ENCODE peak calls at places on chromosomes 3 and 15, in nine cellular contexts. One of them, this sample, is unnamed.

GRCh38 chr3:23575697-23576096 is 230.1 kb upstream of the UBE2E1 start:
- DNase-seq in mesenchymal stem cell: no peak
- DNase-seq in aorta: no peak
- DNase-seq in cardiac muscle cell: no peak
- DNase-seq in heart right ventricle: no peak
- DNase-seq in upper lobe of right lung: no peak
- DNase-seq in iPS DF 6.9: no peak
- DNase-seq in tibial artery: no peak
- DNase-seq in SJSA1: no peak
- DNase-seq in this sample: no peak

GRCh38 chr15:90343391-90343790 is 8.7 kb upstream of the ZNF774 start:
- DNase-seq in mesenchymal stem cell: peak
- DNase-seq in aorta: peak
- DNase-seq in cardiac muscle cell: peak
- DNase-seq in heart right ventricle: no peak
- DNase-seq in upper lobe of right lung: no peak
- DNase-seq in iPS DF 6.9: no peak
- DNase-seq in tibial artery: no peak
- DNase-seq in SJSA1: no peak
- DNase-seq in this sample: no peak

GRCh38 chr3:99829844-99830243 is 12.2 kb downstream of the CMSS1 start:
- DNase-seq in mesenchymal stem cell: no peak
- DNase-seq in aorta: no peak
- DNase-seq in cardiac muscle cell: no peak
- DNase-seq in heart right ventricle: no peak
- DNase-seq in upper lobe of right lung: no peak
- DNase-seq in iPS DF 6.9: no peak
- DNase-seq in tibial artery: no peak
- DNase-seq in SJSA1: no peak
- DNase-seq in this sample: no peak

GRCh38 chr3:195042741-195043611 is 228.0 kb downstream of the XXYLT1 start:
- DNase-seq in mesenchymal stem cell: no peak
- DNase-seq in aorta: no peak
- DNase-seq in cardiac muscle cell: peak
- DNase-seq in heart right ventricle: no peak
- DNase-seq in upper lobe of right lung: peak
- DNase-seq in iPS DF 6.9: no peak
- DNase-seq in tibial artery: peak
- DNase-seq in SJSA1: no peak
- DNase-seq in this sample: no peak

GRCh38 chr3:26825454-26825853 is 202.9 kb downstream of the LRRC3B start:
- DNase-seq in mesenchymal stem cell: no peak
- DNase-seq in aorta: no peak
- DNase-seq in cardiac muscle cell: no peak
- DNase-seq in heart right ventricle: no peak
- DNase-seq in upper lobe of right lung: no peak
- DNase-seq in iPS DF 6.9: no peak
- DNase-seq in tibial artery: no peak
- DNase-seq in SJSA1: no peak
- DNase-seq in this sample: no peak

GRCh38 chr15:90301901-90302300 is 36.4 kb downstream of the NGRN start:
- DNase-seq in mesenchymal stem cell: no peak
- DNase-seq in aorta: no peak
- DNase-seq in cardiac muscle cell: no peak
- DNase-seq in heart right ventricle: no peak
- DNase-seq in upper lobe of right lung: no peak
- DNase-seq in iPS DF 6.9: no peak
- DNase-seq in tibial artery: peak
- DNase-seq in SJSA1: no peak
- DNase-seq in this sample: no peak

GRCh38 chr3:10526366-10526765 is 21.0 kb upstream of the ATP2B2 start:
- DNase-seq in mesenchymal stem cell: no peak
- DNase-seq in aorta: no peak
- DNase-seq in cardiac muscle cell: no peak
- DNase-seq in heart right ventricle: no peak
- DNase-seq in upper lobe of right lung: peak
- DNase-seq in iPS DF 6.9: no peak
- DNase-seq in tibial artery: no peak
- DNase-seq in SJSA1: peak
- DNase-seq in this sample: no peak

GRCh38 chr3:189800436-189800835 is 169.2 kb downstream of the TP63 start:
- DNase-seq in mesenchymal stem cell: no peak
- DNase-seq in aorta: no peak
- DNase-seq in cardiac muscle cell: no peak
- DNase-seq in heart right ventricle: no peak
- DNase-seq in upper lobe of right lung: no peak
- DNase-seq in iPS DF 6.9: no peak
- DNase-seq in tibial artery: no peak
- DNase-seq in SJSA1: no peak
- DNase-seq in this sample: no peak

GRCh38 chr3:148880681-148881080 is 15.6 kb downstream of the CPA3 start:
- DNase-seq in mesenchymal stem cell: no peak
- DNase-seq in aorta: no peak
- DNase-seq in cardiac muscle cell: no peak
- DNase-seq in heart right ventricle: no peak
- DNase-seq in upper lobe of right lung: no peak
- DNase-seq in iPS DF 6.9: peak
- DNase-seq in tibial artery: no peak
- DNase-seq in SJSA1: no peak
- DNase-seq in this sample: no peak

GRCh38 chr3:99967796-99968195 is 146.5 kb downstream of the FILIP1L start:
- DNase-seq in mesenchymal stem cell: peak
- DNase-seq in aorta: no peak
- DNase-seq in cardiac muscle cell: peak
- DNase-seq in heart right ventricle: no peak
- DNase-seq in upper lobe of right lung: no peak
- DNase-seq in iPS DF 6.9: no peak
- DNase-seq in tibial artery: no peak
- DNase-seq in SJSA1: no peak
- DNase-seq in this sample: peak

GRCh38 chr3:73504255-73504654 is 120.5 kb downstream of the PDZRN3 start:
- DNase-seq in mesenchymal stem cell: no peak
- DNase-seq in aorta: no peak
- DNase-seq in cardiac muscle cell: no peak
- DNase-seq in heart right ventricle: no peak
- DNase-seq in upper lobe of right lung: no peak
- DNase-seq in iPS DF 6.9: no peak
- DNase-seq in tibial artery: no peak
- DNase-seq in SJSA1: no peak
- DNase-seq in this sample: no peak

GRCh38 chr3:73502609-73503560 is 121.9 kb downstream of the PDZRN3 start:
- DNase-seq in mesenchymal stem cell: peak
- DNase-seq in aorta: peak
- DNase-seq in cardiac muscle cell: peak
- DNase-seq in heart right ventricle: peak
- DNase-seq in upper lobe of right lung: no peak
- DNase-seq in iPS DF 6.9: peak
- DNase-seq in tibial artery: peak
- DNase-seq in SJSA1: peak
- DNase-seq in this sample: peak

GRCh38 chr3:73504852-73505251 is 119.9 kb downstream of the PDZRN3 start:
- DNase-seq in mesenchymal stem cell: no peak
- DNase-seq in aorta: no peak
- DNase-seq in cardiac muscle cell: no peak
- DNase-seq in heart right ventricle: no peak
- DNase-seq in upper lobe of right lung: no peak
- DNase-seq in iPS DF 6.9: no peak
- DNase-seq in tibial artery: no peak
- DNase-seq in SJSA1: no peak
- DNase-seq in this sample: no peak

GRCh38 chr3:73500321-73500720 is 124.4 kb downstream of the PDZRN3 start:
- DNase-seq in mesenchymal stem cell: no peak
- DNase-seq in aorta: no peak
- DNase-seq in cardiac muscle cell: no peak
- DNase-seq in heart right ventricle: no peak
- DNase-seq in upper lobe of right lung: no peak
- DNase-seq in iPS DF 6.9: no peak
- DNase-seq in tibial artery: no peak
- DNase-seq in SJSA1: no peak
- DNase-seq in this sample: no peak

GRCh38 chr3:73503781-73504180 is 121.0 kb downstream of the PDZRN3 start:
- DNase-seq in mesenchymal stem cell: no peak
- DNase-seq in aorta: no peak
- DNase-seq in cardiac muscle cell: no peak
- DNase-seq in heart right ventricle: no peak
- DNase-seq in upper lobe of right lung: no peak
- DNase-seq in iPS DF 6.9: no peak
- DNase-seq in tibial artery: no peak
- DNase-seq in SJSA1: no peak
- DNase-seq in this sample: no peak
- H3K27ac ChIP-seq in mesenchymal stem cell: no peak
- H3K27ac ChIP-seq in aorta: no peak
- H3K27ac ChIP-seq in cardiac muscle cell: no peak
- H3K27ac ChIP-seq in heart right ventricle: no peak
- H3K27ac ChIP-seq in upper lobe of right lung: no peak
- H3K27ac ChIP-seq in iPS DF 6.9: no peak
- H3K27ac ChIP-seq in tibial artery: peak
- H3K27ac ChIP-seq in SJSA1: no peak
- H3K27ac ChIP-seq in this sample: peak

GRCh38 chr3:15288331-15288726 is 44.1 kb downstream of the SH3BP5 start:
- DNase-seq in mesenchymal stem cell: no peak
- DNase-seq in aorta: no peak
- DNase-seq in cardiac muscle cell: no peak
- DNase-seq in heart right ventricle: no peak
- DNase-seq in upper lobe of right lung: no peak
- DNase-seq in iPS DF 6.9: no peak
- DNase-seq in tibial artery: peak
- DNase-seq in SJSA1: no peak
- DNase-seq in this sample: no peak

GRCh38 chr3:15287565-15288330 is 44.6 kb downstream of the SH3BP5 start:
- DNase-seq in mesenchymal stem cell: peak
- DNase-seq in aorta: no peak
- DNase-seq in cardiac muscle cell: peak
- DNase-seq in heart right ventricle: no peak
- DNase-seq in upper lobe of right lung: no peak
- DNase-seq in iPS DF 6.9: no peak
- DNase-seq in tibial artery: peak
- DNase-seq in SJSA1: peak
- DNase-seq in this sample: no peak

GRCh38 chr3:15283702-15284101 is 48.7 kb downstream of the SH3BP5 start:
- DNase-seq in mesenchymal stem cell: no peak
- DNase-seq in aorta: peak
- DNase-seq in cardiac muscle cell: no peak
- DNase-seq in heart right ventricle: no peak
- DNase-seq in upper lobe of right lung: no peak
- DNase-seq in iPS DF 6.9: no peak
- DNase-seq in tibial artery: no peak
- DNase-seq in SJSA1: no peak
- DNase-seq in this sample: no peak

GRCh38 chr3:15284121-15284889 is 48.1 kb downstream of the SH3BP5 start:
- DNase-seq in mesenchymal stem cell: no peak
- DNase-seq in aorta: peak
- DNase-seq in cardiac muscle cell: no peak
- DNase-seq in heart right ventricle: no peak
- DNase-seq in upper lobe of right lung: no peak
- DNase-seq in iPS DF 6.9: no peak
- DNase-seq in tibial artery: peak
- DNase-seq in SJSA1: no peak
- DNase-seq in this sample: no peak

DNA sequence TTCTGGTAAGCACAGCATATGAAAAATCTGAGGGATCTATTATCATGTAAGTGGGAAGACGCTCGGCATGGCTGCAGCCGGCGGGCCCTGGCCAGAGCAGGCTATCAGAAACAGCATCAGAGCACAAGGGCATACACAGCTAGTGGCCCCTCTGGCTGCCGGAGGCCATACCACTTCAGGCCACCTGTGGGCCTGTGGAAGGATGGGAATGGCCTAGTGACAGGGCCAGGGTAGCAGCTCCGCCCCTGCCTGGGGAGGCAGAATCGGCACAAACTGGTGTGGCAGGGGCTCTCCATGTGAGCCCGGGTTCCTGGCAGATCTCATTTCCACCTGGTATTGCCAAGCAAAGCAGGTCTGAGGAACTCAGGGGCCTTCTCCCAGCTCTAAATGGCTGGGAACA is 46.4 kb downstream of the SH3BP5 start:
- DNase-seq in mesenchymal stem cell: no peak
- DNase-seq in aorta: peak
- DNase-seq in cardiac muscle cell: no peak
- DNase-seq in heart right ventricle: no peak
- DNase-seq in upper lobe of right lung: no peak
- DNase-seq in iPS DF 6.9: no peak
- DNase-seq in tibial artery: no peak
- DNase-seq in SJSA1: no peak
- DNase-seq in this sample: no peak
- H3K27ac ChIP-seq in mesenchymal stem cell: no peak
- H3K27ac ChIP-seq in aorta: no peak
- H3K27ac ChIP-seq in cardiac muscle cell: no peak
- H3K27ac ChIP-seq in heart right ventricle: no peak
- H3K27ac ChIP-seq in upper lobe of right lung: no peak
- H3K27ac ChIP-seq in iPS DF 6.9: no peak
- H3K27ac ChIP-seq in tibial artery: no peak
- H3K27ac ChIP-seq in SJSA1: no peak
- H3K27ac ChIP-seq in this sample: no peak

GRCh38 chr15:80587007-80587406 is 108.1 kb upstream of the ABHD17C start:
- DNase-seq in mesenchymal stem cell: no peak
- DNase-seq in aorta: no peak
- DNase-seq in cardiac muscle cell: no peak
- DNase-seq in heart right ventricle: no peak
- DNase-seq in upper lobe of right lung: no peak
- DNase-seq in iPS DF 6.9: no peak
- DNase-seq in tibial artery: no peak
- DNase-seq in SJSA1: no peak
- DNase-seq in this sample: no peak
- H3K27ac ChIP-seq in mesenchymal stem cell: no peak
- H3K27ac ChIP-seq in aorta: no peak
- H3K27ac ChIP-seq in cardiac muscle cell: no peak
- H3K27ac ChIP-seq in heart right ventricle: no peak
- H3K27ac ChIP-seq in upper lobe of right lung: no peak
- H3K27ac ChIP-seq in iPS DF 6.9: no peak
- H3K27ac ChIP-seq in tibial artery: no peak
- H3K27ac ChIP-seq in SJSA1: no peak
- H3K27ac ChIP-seq in this sample: peak

GRCh38 chr3:177754508-177754921 is 557.2 kb upstream of the TBL1XR1 start:
- DNase-seq in mesenchymal stem cell: no peak
- DNase-seq in aorta: no peak
- DNase-seq in cardiac muscle cell: no peak
- DNase-seq in heart right ventricle: no peak
- DNase-seq in upper lobe of right lung: no peak
- DNase-seq in iPS DF 6.9: no peak
- DNase-seq in tibial artery: no peak
- DNase-seq in SJSA1: no peak
- DNase-seq in this sample: no peak
- H3K27ac ChIP-seq in mesenchymal stem cell: no peak
- H3K27ac ChIP-seq in aorta: no peak
- H3K27ac ChIP-seq in cardiac muscle cell: no peak
- H3K27ac ChIP-seq in heart right ventricle: no peak
- H3K27ac ChIP-seq in upper lobe of right lung: no peak
- H3K27ac ChIP-seq in iPS DF 6.9: no peak
- H3K27ac ChIP-seq in tibial artery: peak
- H3K27ac ChIP-seq in SJSA1: no peak
- H3K27ac ChIP-seq in this sample: no peak

DNA sequence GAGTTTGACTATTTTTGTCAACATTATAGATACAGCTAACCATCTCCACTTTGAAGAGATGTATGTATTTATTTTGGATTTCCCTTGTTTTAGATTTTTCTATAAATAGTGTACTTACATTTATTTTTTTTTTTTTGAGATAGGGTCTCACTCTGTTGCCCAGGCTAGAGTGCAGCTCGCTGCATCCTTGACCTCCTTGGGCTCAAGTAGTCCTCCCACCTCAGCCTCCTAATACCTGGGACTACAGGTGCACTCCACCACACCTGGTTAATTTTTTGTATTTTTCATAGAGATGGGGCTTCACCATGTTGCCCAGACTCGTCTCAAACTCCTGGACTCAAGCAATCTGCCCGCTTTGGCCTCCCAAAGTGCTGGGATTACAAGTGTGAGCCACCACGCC is 55.3 kb upstream of the TRPM1 start:
- DNase-seq in mesenchymal stem cell: no peak
- DNase-seq in aorta: no peak
- DNase-seq in cardiac muscle cell: no peak
- DNase-seq in heart right ventricle: no peak
- DNase-seq in upper lobe of right lung: no peak
- DNase-seq in iPS DF 6.9: no peak
- DNase-seq in tibial artery: no peak
- DNase-seq in SJSA1: no peak
- DNase-seq in this sample: no peak
- H3K27ac ChIP-seq in mesenchymal stem cell: no peak
- H3K27ac ChIP-seq in aorta: no peak
- H3K27ac ChIP-seq in cardiac muscle cell: no peak
- H3K27ac ChIP-seq in heart right ventricle: no peak
- H3K27ac ChIP-seq in upper lobe of right lung: no peak
- H3K27ac ChIP-seq in iPS DF 6.9: no peak
- H3K27ac ChIP-seq in tibial artery: no peak
- H3K27ac ChIP-seq in SJSA1: no peak
- H3K27ac ChIP-seq in this sample: no peak

This sample was measured in epithelial cell of prostate.